ENCODE peak calls at places on chromosomes 1 and 21, in eight cellular contexts. U is neuronal stem cell; P is endothelial cell of umbilical vein; W is RWPE2; T is aorta; D is body of pancreas; G is heart left ventricle; Y is CD8-positive, alpha-beta T cell. E is an unnamed sample.
A peak's percentile ranks its signal among the peaks of the same experiment; 100 is the strongest.

GRCh38 chr1:22815421-22816062 is 104.9 kb downstream of the EPHB2 start:
- DNase-seq in W (no peak), U (no peak), D (no peak), T (no peak), Y (no peak), G (peak; percentile 17), P (no peak), E (no peak)

GRCh38 chr1:220151454-220151853 is 57.5 kb downstream of the IARS2 start:
- DNase-seq in P (peak; percentile 69), G (peak; percentile 56), W (no peak), D (no peak), T (no peak), U (no peak), Y (no peak), E (no peak)

GRCh38 chr1:206633708-206634121 is 1.6 kb upstream of the DYRK3 start:
- DNase-seq in T (no peak), W (no peak), U (no peak), G (no peak), Y (no peak), P (no peak), D (no peak), E (no peak)

GRCh38 chr1:9721606-9722377 is 70.3 kb downstream of the PIK3CD start:
- DNase-seq in W (no peak), U (peak; percentile 71), D (no peak), Y (peak; percentile 89), G (no peak), T (no peak), P (peak; percentile 30), E (no peak)

GRCh38 chr1:173496757-173497323 is 19.7 kb downstream of the PRDX6 start:
- DNase-seq in D (no peak), G (no peak), T (no peak), P (no peak), U (no peak), W (no peak), Y (no peak), E (no peak)

GRCh38 chr1:181090653-181091126 is 2.2 kb downstream of the IER5 start:
- DNase-seq in G (no peak), T (no peak), P (peak; percentile 51), W (no peak), D (no peak), U (no peak), Y (peak; percentile 54), E (no peak)

GRCh38 chr1:100354971-100355394 is 2.7 kb downstream of the CDC14A start:
- DNase-seq in P (peak; percentile 54), D (peak; percentile 33), G (no peak), T (no peak), W (no peak), U (no peak), Y (peak; percentile 30), E (no peak)

GRCh38 chr1:212167098-212167497 is 118.1 kb upstream of the PPP2R5A start:
- DNase-seq in G (peak; percentile 55), U (no peak), D (no peak), Y (no peak), W (no peak), P (peak; percentile 90), T (no peak), E (no peak)

GRCh38 chr21:36005018-36005417 is 55.3 kb downstream of the SETD4 start:
- DNase-seq in U (no peak), G (no peak), D (no peak), Y (peak; percentile 21), P (no peak), T (no peak), W (no peak), E (no peak)

GRCh38 chr21:35316933-35317332 is 267.8 kb upstream of the RUNX1 start:
- DNase-seq in W (no peak), D (no peak), G (no peak), Y (no peak), U (no peak), P (no peak), T (no peak), E (no peak)

GRCh38 chr21:43369124-43369523 is 57.8 kb downstream of the SIK1 start:
- DNase-seq in T (no peak), W (no peak), G (no peak), P (no peak), Y (no peak), D (no peak), U (no peak), E (no peak)

DNA sequence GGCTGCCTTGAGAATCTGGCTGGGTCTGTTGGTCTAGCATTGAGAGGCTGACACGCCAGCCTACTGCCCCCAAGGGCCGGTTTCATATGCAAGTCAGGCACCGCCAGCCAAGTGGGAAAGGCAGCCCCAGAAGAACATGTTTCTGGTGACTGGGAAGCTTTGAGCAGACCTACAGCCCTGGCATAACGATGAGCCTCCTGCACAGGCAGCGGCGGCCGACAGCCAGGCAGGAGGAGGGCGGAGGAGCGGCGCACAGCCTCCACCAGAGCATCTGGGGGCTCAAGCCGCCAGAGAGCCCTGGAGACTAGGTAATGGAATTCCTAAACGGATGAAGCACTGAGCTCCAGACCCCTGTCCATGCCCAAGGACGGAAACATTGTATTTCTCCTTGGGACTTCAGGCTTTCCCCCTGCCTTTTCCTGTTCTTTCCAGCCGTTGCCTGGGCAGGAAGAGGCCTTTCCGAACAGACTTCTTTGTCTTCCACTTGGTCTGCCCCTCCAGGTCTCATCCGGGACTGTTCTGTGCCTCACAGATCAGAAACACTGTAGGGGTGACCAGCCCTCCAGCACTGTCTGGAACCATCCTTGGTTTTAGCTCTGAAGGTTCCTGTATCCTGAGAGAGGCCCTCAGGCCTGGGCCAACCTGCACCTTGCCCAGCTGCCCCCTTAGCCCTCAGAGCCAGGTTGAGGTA is 59.5 kb downstream of the IRF2BP2 start:
- DNase-seq in U (no peak), P (peak; percentile 50), G (no peak), W (no peak), D (no peak), Y (no peak), T (no peak), E (no peak)
- H3K4me1 ChIP-seq in U (peaks cover 27% of the 10 kb centered on the region), P (peaks cover 24% of the 10 kb centered on the region), G (peaks cover 34% of the 10 kb centered on the region), W (no peaks in the 10 kb centered on the region), D (peaks cover 14% of the 10 kb centered on the region), Y (no peaks in the 10 kb centered on the region), T (no peaks in the 10 kb centered on the region), E (no peaks in the 10 kb centered on the region)

GRCh38 chr1:17575786-17576584 is 36.5 kb downstream of the ARHGEF10L start:
- DNase-seq in Y (no peak), G (no peak), P (no peak), T (no peak), U (no peak), D (no peak), W (no peak), E (no peak)

GRCh38 chr1:17573518-17574041 is 34.1 kb downstream of the ARHGEF10L start:
- DNase-seq in W (no peak), D (no peak), Y (no peak), T (no peak), P (no peak), G (no peak), U (peak; percentile 76), E (no peak)

GRCh38 chr1:17572264-17572985 is 32.9 kb downstream of the ARHGEF10L start:
- DNase-seq in Y (no peak), W (no peak), P (no peak), D (no peak), T (no peak), U (no peak), G (no peak), E (no peak)

GRCh38 chr1:17577907-17578297 is 38.4 kb downstream of the ARHGEF10L start:
- DNase-seq in G (no peak), W (no peak), D (no peak), P (no peak), Y (no peak), T (no peak), U (no peak), E (no peak)

GRCh38 chr1:17574502-17574901 is 35.0 kb downstream of the ARHGEF10L start:
- DNase-seq in D (no peak), P (no peak), Y (no peak), U (no peak), T (no peak), G (no peak), W (no peak), E (no peak)
- H3K4me1 ChIP-seq in D (peaks cover 60% of the 10 kb centered on the region), P (no peaks in the 10 kb centered on the region), Y (no peaks in the 10 kb centered on the region), U (peaks cover 59% of the 10 kb centered on the region), T (no peaks in the 10 kb centered on the region), G (peaks cover 53% of the 10 kb centered on the region), W (peaks cover 7% of the 10 kb centered on the region), E (no peaks in the 10 kb centered on the region)

DNA sequence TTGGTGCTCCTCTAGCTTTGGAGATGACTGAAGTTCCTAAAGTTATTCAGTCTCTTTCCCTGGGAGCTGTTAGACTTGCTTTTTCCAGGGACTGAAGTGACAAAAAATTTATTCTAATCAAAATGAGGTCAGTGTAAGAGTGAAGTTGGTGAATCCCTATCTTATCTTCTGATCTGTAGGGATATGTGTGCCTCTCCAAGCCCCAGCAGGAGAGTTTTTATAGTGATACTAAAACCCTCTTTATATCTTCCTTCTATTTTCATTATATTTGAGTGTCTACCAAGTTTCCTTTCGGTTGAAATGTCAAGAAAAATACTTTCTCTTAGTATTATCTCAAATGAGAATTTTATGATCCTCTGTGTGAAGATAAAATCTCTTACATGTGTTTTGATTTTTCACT is 18.9 kb downstream of the C1orf21 start:
- DNase-seq in T (no peak), Y (no peak), U (no peak), P (no peak), G (no peak), W (no peak), D (no peak), E (no peak)
- H3K4me1 ChIP-seq in T (peaks cover 3% of the 10 kb centered on the region), Y (no peaks in the 10 kb centered on the region), U (peaks cover 25% of the 10 kb centered on the region), P (no peaks in the 10 kb centered on the region), G (peaks cover 83% of the 10 kb centered on the region), W (peaks cover 25% of the 10 kb centered on the region), D (peaks cover 17% of the 10 kb centered on the region), E (peaks cover 47% of the 10 kb centered on the region)

GRCh38 chr1:215045647-215046308 is 36.8 kb upstream of the KCNK2 start:
- DNase-seq in Y (no peak), D (no peak), W (no peak), T (no peak), P (no peak), G (no peak), U (no peak), E (no peak)

GRCh38 chr1:215044151-215044550 is 38.4 kb upstream of the KCNK2 start:
- DNase-seq in U (no peak), T (no peak), G (no peak), W (no peak), D (no peak), Y (no peak), P (no peak), E (no peak)

GRCh38 chr1:215040190-215040589 is 42.3 kb upstream of the KCNK2 start:
- DNase-seq in Y (no peak), P (no peak), T (no peak), D (no peak), U (no peak), W (no peak), G (no peak), E (no peak)

DNA sequence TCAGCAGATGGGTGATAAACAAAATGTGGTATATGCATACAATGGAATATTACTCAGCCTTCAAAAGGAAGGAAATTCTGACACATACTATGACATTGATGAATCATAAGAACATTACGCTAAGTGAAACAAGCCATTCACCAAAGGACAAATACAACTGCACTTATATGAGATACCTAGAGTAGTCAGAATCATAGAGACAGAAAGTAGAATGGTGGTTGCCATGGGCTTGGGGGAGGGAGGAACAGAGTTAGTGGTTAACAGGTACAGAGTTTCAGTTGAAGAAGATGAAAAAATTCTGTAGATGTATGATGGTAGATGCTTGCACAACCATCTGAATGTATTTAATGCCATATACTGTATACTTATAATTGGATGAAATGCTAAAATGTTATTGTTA is 39.1 kb upstream of the KCNK2 start:
- DNase-seq in P (no peak), D (no peak), T (no peak), G (no peak), Y (no peak), U (no peak), W (no peak), E (no peak)
- H3K4me1 ChIP-seq in P (no peaks in the 10 kb centered on the region), D (no peaks in the 10 kb centered on the region), T (no peaks in the 10 kb centered on the region), G (no peaks in the 10 kb centered on the region), Y (no peaks in the 10 kb centered on the region), U (no peaks in the 10 kb centered on the region), W (no peaks in the 10 kb centered on the region), E (no peaks in the 10 kb centered on the region)